ENCODE peak calls at places on chromosomes 13 and 19, in five cellular contexts. R is upper lobe of left lung, J is sigmoid colon, D is spleen, Q is stomach. C is an unnamed sample.

GRCh38 chr13:23963947-23964346 is 66.6 kb upstream of the C1QTNF9B start:
- DNase-seq in J (no peak), R (no peak), D (no peak), Q (no peak), C (no peak)

GRCh38 chr19:5623397-5624153 is 692 bp downstream of the SAFB start:
- DNase-seq in J (no peak), D (no peak), R (no peak), Q (no peak), C (peak; percentile 21)

GRCh38 chr19:23309926-23310325 is 59.7 kb upstream of the ZNF724 start:
- DNase-seq in D (no peak), J (no peak), R (no peak), Q (no peak), C (no peak)

GRCh38 chr19:56295531-56296455 is 18.8 kb downstream of the ZSCAN5A start:
- DNase-seq in D (no peak), R (no peak), Q (no peak), J (no peak), C (no peak)

GRCh38 chr13:31201341-31202024 is 1.7 kb downstream of the B3GLCT start:
- DNase-seq in R (no peak), D (no peak), J (no peak), Q (no peak), C (no peak)

GRCh38 chr19:19053508-19054314 is 10.1 kb upstream of the SLC25A42 start:
- DNase-seq in Q (peak; percentile 70), R (peak; percentile 58), J (peak; percentile 79), D (peak; percentile 86), C (peak; percentile 77)

GRCh38 chr13:95212962-95213850 is 88.0 kb downstream of the ABCC4 start:
- DNase-seq in R (no peak), Q (no peak), D (no peak), J (no peak), C (no peak)

GRCh38 chr19:31821346-31821745 is 472.1 kb upstream of the TSHZ3 start:
- DNase-seq in Q (no peak), D (no peak), R (no peak), J (no peak), C (no peak)

GRCh38 chr19:7988307-7988706 is 17.1 kb downstream of the ELAVL1 start:
- DNase-seq in J (no peak), Q (no peak), D (no peak), R (no peak), C (no peak)

GRCh38 chr19:7983995-7984837 is 21.2 kb downstream of the ELAVL1 start:
- DNase-seq in Q (no peak), D (peak; percentile 50), R (no peak), J (no peak), C (no peak)

GRCh38 chr19:7985481-7985911 is 19.9 kb downstream of the ELAVL1 start:
- DNase-seq in J (no peak), D (no peak), R (no peak), Q (no peak), C (no peak)

GRCh38 chr19:7987084-7987768 is 18.2 kb downstream of the ELAVL1 start:
- DNase-seq in J (no peak), R (no peak), D (peak; percentile 55), Q (no peak), C (no peak)

DNA sequence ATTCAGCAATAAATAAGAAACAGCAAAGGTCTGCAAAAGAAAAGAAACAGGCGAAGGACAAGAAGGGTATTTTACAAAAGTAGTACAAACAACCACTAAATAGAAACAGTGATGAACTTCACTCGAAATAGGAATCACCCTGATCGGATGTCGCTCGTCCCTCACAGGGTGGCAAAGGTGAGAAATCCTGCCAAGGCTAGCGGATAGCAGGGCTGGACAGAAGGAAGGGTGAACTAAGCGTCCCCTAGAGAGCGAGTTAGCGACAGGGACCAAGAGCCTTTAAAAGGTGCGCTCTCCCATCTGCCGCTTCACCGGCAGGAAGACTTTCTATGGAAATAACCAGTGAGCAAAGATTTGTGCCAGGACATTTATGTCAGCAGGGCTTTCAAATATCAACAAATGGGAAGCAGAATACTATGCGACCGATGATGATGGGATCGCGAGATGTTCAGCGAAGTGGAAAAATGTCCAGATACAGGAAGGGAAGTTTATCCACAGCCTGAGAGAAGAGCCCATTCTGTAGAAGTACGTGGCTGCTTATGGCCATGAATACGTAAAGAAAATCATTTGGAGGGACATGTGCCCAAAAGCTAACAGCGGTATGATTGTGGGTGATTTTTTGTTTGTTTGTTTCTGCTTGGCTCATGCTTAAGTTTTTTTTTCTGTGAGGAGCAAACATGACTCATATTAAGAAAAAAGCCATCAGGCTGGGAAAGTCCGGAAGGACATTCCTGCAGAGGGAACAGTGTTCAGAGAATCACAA is 18.9 kb downstream of the ELAVL1 start:
- DNase-seq in D (no peak), R (no peak), Q (no peak), J (no peak), C (no peak)
- TF ChIP-seq POLR2A in D (no peak), R (no peak), Q (no peak), J (no peak), C (no peak)

GRCh38 chr19:50368649-50369570 is 3.5 kb upstream of the NAPSA start:
- DNase-seq in D (peak; percentile 90), J (peak; percentile 93), Q (peak; percentile 87), R (peak; percentile 95), C (peak; percentile 88)
- TF ChIP-seq POLR2AphosphoS5 in D (no peak), J (no peak), Q (no peak), R (no peak), C (no peak)

GRCh38 chr19:13040232-13040915 is 45.1 kb downstream of the NFIX start:
- DNase-seq in Q (no peak), J (no peak), D (no peak), R (no peak), C (no peak)
- H3K4me1 ChIP-seq in Q (peaks cover 97% of the 10 kb centered on the region), J (peaks cover 98% of the 10 kb centered on the region), D (peaks cover 39% of the 10 kb centered on the region), R (peaks cover 77% of the 10 kb centered on the region), C (peaks cover 33% of the 10 kb centered on the region)

DNA sequence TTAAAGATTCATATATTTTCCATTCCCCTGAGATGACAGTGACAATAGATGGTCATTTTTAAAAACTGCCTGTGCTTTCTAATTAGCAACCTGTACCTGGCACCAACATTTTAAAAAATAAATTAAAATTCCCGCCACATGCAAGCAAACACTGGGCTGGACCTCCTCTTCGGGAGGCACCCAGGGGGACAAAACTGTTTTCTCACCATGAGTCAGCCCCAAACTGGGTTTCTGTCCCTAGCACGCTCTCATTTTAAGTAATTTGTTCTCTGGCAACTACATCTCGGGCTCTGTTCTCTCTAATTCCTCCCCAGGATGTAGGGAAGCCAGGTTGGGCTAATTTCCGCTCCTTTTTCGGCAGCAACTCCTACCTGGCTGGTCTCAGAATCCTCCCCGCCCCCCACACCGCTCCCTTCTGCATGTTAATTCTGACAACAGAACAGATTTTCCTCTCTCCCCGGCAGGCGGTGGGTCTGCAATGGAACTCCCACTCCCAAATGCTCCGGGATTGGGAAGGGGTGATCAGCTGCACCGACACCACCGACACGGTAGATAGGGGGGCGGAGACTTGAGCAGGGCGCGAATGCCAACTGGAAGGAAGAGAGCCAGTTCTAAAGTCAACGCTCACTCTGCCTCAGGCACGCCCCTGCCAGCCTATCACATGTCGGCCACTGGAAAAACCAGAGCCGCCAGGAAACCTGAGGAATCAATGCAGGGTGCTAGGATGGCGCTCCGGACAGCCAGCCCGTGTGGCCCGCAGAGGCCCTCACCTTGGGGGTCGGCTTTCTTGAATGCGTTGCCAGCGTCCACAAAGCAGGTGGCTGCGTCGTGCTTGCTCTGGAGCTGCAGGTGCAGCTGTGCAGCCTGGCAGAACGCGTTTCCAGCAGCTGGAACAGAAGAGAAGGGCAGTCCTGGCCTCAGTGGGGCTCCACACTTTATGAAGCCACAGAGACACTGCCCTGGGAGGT is 14.7 kb downstream of the NAPA start:
- DNase-seq in D (no peak), J (no peak), Q (peak; percentile 69), R (no peak), C (no peak)
- TF ChIP-seq POLR2A in D (no peak), J (no peak), Q (no peak), R (no peak), C (no peak)